ENCODE peak calls at places on chromosomes 1 and 21, in five cellular contexts. T is right cardiac atrium, U is heart right ventricle, G is lung, K is tibial artery. O is an unnamed sample. For H3K4me1 and H3K27me3, the result is how much of the 10 kb centered on the place peaks cover.

GRCh38 chr1:150466964-150467363 is 20.3 kb upstream of the TARS2 start:
- DNase-seq in K (no peak), G (no peak), T (no peak), U (no peak), O (no peak)

GRCh38 chr21:42400525-42400924 is 3.2 kb upstream of the UBASH3A start:
- DNase-seq in K (no peak), U (no peak), T (no peak), G (no peak), O (no peak)

GRCh38 chr21:39004776-39005605 is 178.3 kb downstream of the PSMG1 start:
- DNase-seq in K (peak), U (peak), G (no peak), T (peak), O (peak)

GRCh38 chr1:3226191-3226590 is 157.2 kb downstream of the PRDM16 start:
- DNase-seq in K (no peak), G (no peak), T (no peak), U (no peak), O (no peak)

GRCh38 chr1:206924549-206925115 is 2.9 kb upstream of the FCMR start:
- DNase-seq in K (no peak), G (no peak), U (no peak), T (no peak), O (no peak)

GRCh38 chr1:84363019-84363418 is 35.3 kb upstream of the DNASE2B start:
- DNase-seq in U (no peak), T (no peak), G (no peak), K (no peak), O (no peak)

GRCh38 chr1:94296018-94296417 is 58.6 kb upstream of the ARHGAP29 start:
- DNase-seq in T (no peak), K (peak), G (no peak), U (no peak), O (no peak)

GRCh38 chr1:207872655-207873054 is 38.3 kb downstream of the CD34 start:
- DNase-seq in T (no peak), U (no peak), G (no peak), K (no peak), O (no peak)

GRCh38 chr1:90459570-90459969 is 257.5 kb downstream of the BARHL2 start:
- DNase-seq in G (no peak), K (no peak), U (no peak), T (no peak), O (no peak)

GRCh38 chr1:53176452-53177344 is 19.9 kb upstream of the CPT2 start:
- DNase-seq in U (peak), K (no peak), T (peak), G (peak), O (peak)

GRCh38 chr1:107555578-107555977 is 409.4 kb downstream of the VAV3 start:
- DNase-seq in T (no peak), K (no peak), G (no peak), U (no peak), O (no peak)

GRCh38 chr1:27496604-27497155 is 6.7 kb upstream of the WASF2 start:
- DNase-seq in T (peak), K (no peak), G (no peak), U (peak), O (peak)

GRCh38 chr1:99652881-99653281 is 7.0 kb downstream of the PALMD start:
- DNase-seq in U (no peak), K (no peak), G (no peak), T (no peak), O (no peak)
- H3K4me1 ChIP-seq in U (half or more), K (under half), G (under half), T (under half), O (half or more)

DNA sequence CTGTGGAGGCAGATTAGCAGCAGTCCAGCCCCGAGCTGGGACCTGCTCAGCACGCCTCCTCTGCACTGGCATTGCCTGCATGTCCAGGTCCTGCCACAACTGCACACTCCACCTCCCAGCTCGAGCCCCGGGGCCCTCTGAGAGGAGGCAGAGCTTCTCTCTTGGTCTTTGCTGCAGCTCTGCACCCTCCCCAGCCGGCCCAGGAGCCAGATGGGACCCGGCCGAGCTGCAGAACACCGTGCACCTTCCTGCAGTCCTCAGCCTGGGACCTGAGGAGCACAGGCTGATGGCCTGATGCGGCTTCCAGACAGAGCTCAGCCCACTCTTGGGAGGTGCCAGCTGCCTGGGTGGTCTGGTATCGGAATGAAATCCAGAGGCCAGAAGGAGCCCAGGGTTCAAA is 10.8 kb upstream of the SPSB1 start:
- DNase-seq in G (no peak), U (no peak), K (no peak), T (no peak), O (no peak)
- H3K27me3 ChIP-seq in G (under half), U (under half), K (under half), T (under half), O (under half)

DNA sequence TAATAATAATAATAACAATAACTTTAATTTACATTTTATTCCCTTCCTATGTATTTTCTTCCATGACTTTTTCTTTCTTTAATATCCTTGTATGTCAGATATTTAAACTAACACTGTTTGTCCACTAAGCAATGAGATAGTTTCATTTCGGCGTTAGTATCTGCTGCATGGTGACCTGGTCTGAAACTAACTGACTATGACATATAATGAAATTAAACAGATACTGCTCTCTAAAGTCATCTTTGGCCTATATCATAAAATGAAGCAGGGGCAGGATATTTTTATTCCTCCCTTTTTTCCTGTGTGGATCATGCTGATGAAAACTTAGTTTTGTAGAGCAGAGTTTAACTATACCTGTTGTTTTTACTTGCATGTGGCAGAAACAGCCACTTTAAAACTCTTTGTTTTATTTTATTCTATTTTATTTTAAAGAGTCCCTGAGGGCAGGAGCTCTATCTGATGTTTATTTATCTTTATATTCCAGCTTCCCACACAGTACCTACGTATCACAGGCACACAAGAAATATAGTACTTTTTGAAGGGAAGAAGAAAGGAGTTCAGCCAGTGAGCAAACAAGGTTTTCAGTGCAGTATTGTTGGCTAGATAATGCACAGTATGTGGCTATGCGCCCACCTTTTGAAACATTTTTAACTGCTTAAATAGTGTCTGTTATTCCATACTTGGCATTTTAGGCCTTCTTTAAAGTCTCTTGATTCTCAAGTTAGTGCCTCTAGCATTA is 165.6 kb downstream of the PHTF1 start:
- DNase-seq in T (no peak), G (no peak), U (no peak), K (no peak), O (no peak)
- H3K4me1 ChIP-seq in T (under half), G (under half), U (under half), K (under half), O (under half)

GRCh38 chr21:44885615-44886014 is 12.1 kb upstream of the PTTG1IP start:
- DNase-seq in K (no peak), U (peak), G (no peak), T (no peak), O (no peak)
- H3K27me3 ChIP-seq in K (under half), U (under half), G (under half), T (under half), O (under half)

GRCh38 chr1:224185208-224185607 is 2.2 kb downstream of the DEGS1 start:
- DNase-seq in T (no peak), K (no peak), G (no peak), U (no peak), O (no peak)
- H3K4me1 ChIP-seq in T (under half), K (under half), G (under half), U (under half), O (under half)

GRCh38 chr1:156626079-156626438 is 6.8 kb downstream of the HAPLN2 start:
- DNase-seq in T (no peak), K (no peak), U (no peak), G (no peak), O (no peak)
- H3K27me3 ChIP-seq in T (under half), K (under half), U (half or more), G (under half), O (half or more)

DNA sequence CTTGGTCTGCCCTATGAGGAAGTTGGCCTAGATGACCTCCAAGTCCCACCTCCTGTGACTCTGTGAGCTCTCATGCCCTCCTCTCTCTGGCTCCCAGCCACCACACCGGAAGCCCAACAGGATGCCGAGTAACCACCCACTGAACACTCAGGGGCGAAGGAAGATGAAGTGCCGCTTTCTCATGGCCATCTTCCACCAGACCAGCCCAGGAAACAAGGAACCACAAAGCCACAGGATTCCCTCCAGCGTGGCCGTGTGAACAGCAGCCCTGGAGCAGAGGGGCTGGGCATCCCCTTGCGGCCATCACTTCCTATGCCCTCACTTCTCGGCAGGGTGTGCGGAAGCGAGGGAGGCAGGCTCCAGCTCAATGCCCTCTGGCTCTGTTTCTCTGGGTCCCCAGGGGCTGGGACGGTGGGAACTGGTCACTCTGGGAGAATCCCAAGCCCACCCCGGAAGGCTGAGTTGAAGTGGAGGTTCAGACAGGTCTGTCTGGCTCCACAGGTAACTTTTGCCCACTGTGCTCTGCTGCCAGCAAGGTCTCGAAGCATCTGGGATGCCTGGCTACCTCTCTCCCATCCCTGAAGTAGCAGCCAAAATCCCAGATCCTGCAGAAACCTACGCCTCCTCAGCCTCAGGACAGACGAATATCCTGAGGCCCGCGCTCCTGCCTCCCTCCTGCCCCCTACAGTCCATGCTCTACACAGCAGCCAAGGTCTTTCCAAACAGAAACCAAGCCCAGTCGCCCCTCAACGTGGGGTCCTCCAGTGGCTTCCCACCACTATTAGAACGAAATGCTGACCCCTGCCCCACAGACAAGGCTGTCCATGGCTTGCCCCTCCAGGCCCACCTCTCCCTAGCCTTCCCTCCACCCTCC is 44.2 kb upstream of the ECE1 start:
- DNase-seq in T (peak), U (peak), G (peak), K (peak), O (peak)
- H3K4me1 ChIP-seq in T (under half), U (half or more), G (under half), K (half or more), O (half or more)

DNA sequence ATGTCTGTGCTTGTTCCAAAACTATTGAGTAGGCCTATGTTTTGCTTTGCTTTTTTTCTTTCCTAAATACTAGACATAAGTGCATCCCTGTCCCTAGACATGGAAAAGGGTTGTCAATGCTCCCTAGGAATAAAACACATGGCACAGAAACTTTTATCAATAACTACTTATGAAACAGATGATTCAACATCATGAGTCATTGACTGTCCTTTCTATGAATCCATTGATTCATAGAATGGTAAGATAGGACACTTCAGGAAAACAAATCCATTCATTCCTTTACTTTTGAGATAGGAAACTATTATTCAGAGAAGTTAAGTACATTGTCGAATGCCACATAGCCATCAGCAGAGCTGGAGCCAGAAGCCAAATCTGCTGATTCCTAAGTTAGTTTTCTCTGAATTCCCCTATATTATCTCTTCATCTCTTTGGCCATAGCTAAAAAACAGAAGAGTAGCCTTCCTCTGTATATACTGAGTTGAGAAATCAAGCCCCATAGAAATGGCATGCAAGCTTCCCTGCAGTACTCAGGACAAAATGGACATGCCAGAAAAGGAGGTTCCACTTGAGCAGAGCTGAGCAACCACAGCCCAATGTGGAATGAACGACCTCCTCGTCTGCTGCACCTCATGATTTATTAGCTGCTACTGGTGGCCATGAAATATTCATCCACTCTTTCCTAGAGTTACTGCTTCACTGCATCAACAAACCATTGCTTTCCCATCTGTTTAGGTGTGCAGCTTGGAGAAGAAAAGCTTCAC is 147.7 kb downstream of the TSEN15 start:
- DNase-seq in T (no peak), K (no peak), U (no peak), G (no peak), O (no peak)
- H3K27me3 ChIP-seq in T (under half), K (under half), U (under half), G (under half), O (under half)

GRCh38 chr1:201513498-201514243 is 6.7 kb upstream of the CSRP1 start:
- DNase-seq in G (no peak), U (no peak), T (no peak), K (peak), O (no peak)

GRCh38 chr1:201511925-201512539 is 5.1 kb upstream of the CSRP1 start:
- DNase-seq in G (peak), T (peak), U (peak), K (peak), O (peak)

GRCh38 chr1:201509601-201510374 is 2.9 kb upstream of the CSRP1 start:
- DNase-seq in G (no peak), K (no peak), T (no peak), U (no peak), O (no peak)

GRCh38 chr1:201510734-201511133 is 3.8 kb upstream of the CSRP1 start:
- DNase-seq in K (peak), G (no peak), U (no peak), T (no peak), O (no peak)

DNA sequence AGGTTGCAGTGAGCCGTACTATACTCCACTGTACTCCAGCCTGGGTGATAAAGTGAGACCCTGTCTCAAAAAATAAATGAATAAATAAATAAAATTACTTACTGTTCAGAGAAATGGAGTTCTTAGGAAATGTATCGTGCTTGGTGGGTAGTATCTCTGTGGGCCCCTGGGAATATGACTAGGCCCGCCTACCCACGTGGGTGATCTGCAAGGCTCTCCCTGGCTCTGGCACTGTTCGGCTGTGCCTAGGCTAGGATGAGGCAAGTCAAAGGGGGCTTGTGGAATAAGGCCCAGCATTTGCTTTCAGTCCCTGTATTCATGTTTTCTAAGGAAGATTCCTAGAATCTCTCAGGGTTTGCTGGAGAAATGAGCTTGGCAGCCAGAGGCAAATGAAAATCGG is 4.5 kb upstream of the CSRP1 start:
- DNase-seq in T (no peak), G (no peak), K (peak), U (no peak), O (no peak)
- H3K4me1 ChIP-seq in T (under half), G (under half), K (under half), U (under half), O (under half)